ENCODE peak calls at places on chromosome 17, in nine cellular contexts. One of them, this sample, is unnamed.

GRCh38 chr17:80083136-80083661 is 18.2 kb upstream of the GAA start:
- DNase-seq in nucleus accumbens: no peak
- DNase-seq in amniotic stem cell: no peak
- DNase-seq in mammary epithelial cell: no peak
- DNase-seq in hypothalamus: no peak
- DNase-seq in stimulated activated CD8-positive, alpha-beta memory T cell treated with anti-CD3 and anti-CD28 coated beads, Interleukin-2, amount 100 ng/mL, for 1 hour: no peak
- DNase-seq in cardiac muscle cell: no peak
- DNase-seq in ELR: no peak
- DNase-seq in caudate nucleus: no peak
- DNase-seq in this sample: no peak

GRCh38 chr17:43384476-43384862 is 14.3 kb upstream of the ARL4D start:
- DNase-seq in nucleus accumbens: no peak
- DNase-seq in cardiac muscle cell: no peak
- DNase-seq in amniotic stem cell: no peak
- DNase-seq in hypothalamus: no peak
- DNase-seq in ELR: no peak
- DNase-seq in mammary epithelial cell: no peak
- DNase-seq in caudate nucleus: no peak
- DNase-seq in stimulated activated CD8-positive, alpha-beta memory T cell treated with anti-CD3 and anti-CD28 coated beads, Interleukin-2, amount 100 ng/mL, for 1 hour: no peak
- DNase-seq in this sample: no peak

GRCh38 chr17:78934681-78935418 is 9.7 kb upstream of the TIMP2 start:
- DNase-seq in nucleus accumbens: no peak
- DNase-seq in caudate nucleus: no peak
- DNase-seq in mammary epithelial cell: no peak
- DNase-seq in cardiac muscle cell: no peak
- DNase-seq in amniotic stem cell: no peak
- DNase-seq in hypothalamus: no peak
- DNase-seq in stimulated activated CD8-positive, alpha-beta memory T cell treated with anti-CD3 and anti-CD28 coated beads, Interleukin-2, amount 100 ng/mL, for 1 hour: no peak
- DNase-seq in ELR: peak; percentile 40
- DNase-seq in this sample: no peak

GRCh38 chr17:61997649-61998048 is 67.4 kb downstream of the MED13 start:
- DNase-seq in nucleus accumbens: no peak
- DNase-seq in hypothalamus: no peak
- DNase-seq in ELR: peak; percentile 37
- DNase-seq in mammary epithelial cell: peak; percentile 55
- DNase-seq in caudate nucleus: no peak
- DNase-seq in stimulated activated CD8-positive, alpha-beta memory T cell treated with anti-CD3 and anti-CD28 coated beads, Interleukin-2, amount 100 ng/mL, for 1 hour: no peak
- DNase-seq in cardiac muscle cell: peak; percentile 27
- DNase-seq in amniotic stem cell: peak; percentile 10
- DNase-seq in this sample: no peak

GRCh38 chr17:63698886-63699637 is 863 bp downstream of the LIMD2 start:
- DNase-seq in amniotic stem cell: no peak
- DNase-seq in caudate nucleus: no peak
- DNase-seq in ELR: peak; percentile 42
- DNase-seq in hypothalamus: peak; percentile 27
- DNase-seq in stimulated activated CD8-positive, alpha-beta memory T cell treated with anti-CD3 and anti-CD28 coated beads, Interleukin-2, amount 100 ng/mL, for 1 hour: peak; percentile 77
- DNase-seq in nucleus accumbens: no peak
- DNase-seq in cardiac muscle cell: peak; percentile 69
- DNase-seq in mammary epithelial cell: no peak
- DNase-seq in this sample: peak; percentile 83

GRCh38 chr17:81481815-81482505 is 30.6 kb downstream of the ACTG1 start:
- DNase-seq in amniotic stem cell: no peak
- DNase-seq in ELR: no peak
- DNase-seq in hypothalamus: no peak
- DNase-seq in nucleus accumbens: no peak
- DNase-seq in caudate nucleus: no peak
- DNase-seq in stimulated activated CD8-positive, alpha-beta memory T cell treated with anti-CD3 and anti-CD28 coated beads, Interleukin-2, amount 100 ng/mL, for 1 hour: no peak
- DNase-seq in mammary epithelial cell: no peak
- DNase-seq in cardiac muscle cell: no peak
- DNase-seq in this sample: no peak

GRCh38 chr17:43839670-43840101 is 6.7 kb upstream of the MPP3 start:
- DNase-seq in cardiac muscle cell: no peak
- DNase-seq in mammary epithelial cell: peak; percentile 57
- DNase-seq in amniotic stem cell: no peak
- DNase-seq in nucleus accumbens: no peak
- DNase-seq in stimulated activated CD8-positive, alpha-beta memory T cell treated with anti-CD3 and anti-CD28 coated beads, Interleukin-2, amount 100 ng/mL, for 1 hour: no peak
- DNase-seq in hypothalamus: no peak
- DNase-seq in caudate nucleus: no peak
- DNase-seq in ELR: no peak
- DNase-seq in this sample: no peak

GRCh38 chr17:36641877-36642845 is 40.8 kb downstream of the MRM1 start:
- DNase-seq in mammary epithelial cell: no peak
- DNase-seq in stimulated activated CD8-positive, alpha-beta memory T cell treated with anti-CD3 and anti-CD28 coated beads, Interleukin-2, amount 100 ng/mL, for 1 hour: no peak
- DNase-seq in ELR: no peak
- DNase-seq in caudate nucleus: no peak
- DNase-seq in hypothalamus: no peak
- DNase-seq in amniotic stem cell: no peak
- DNase-seq in cardiac muscle cell: no peak
- DNase-seq in nucleus accumbens: no peak
- DNase-seq in this sample: no peak

GRCh38 chr17:65756760-65757159 is 195.3 kb upstream of the AXIN2 start:
- DNase-seq in hypothalamus: no peak
- DNase-seq in cardiac muscle cell: no peak
- DNase-seq in caudate nucleus: no peak
- DNase-seq in nucleus accumbens: no peak
- DNase-seq in stimulated activated CD8-positive, alpha-beta memory T cell treated with anti-CD3 and anti-CD28 coated beads, Interleukin-2, amount 100 ng/mL, for 1 hour: no peak
- DNase-seq in mammary epithelial cell: no peak
- DNase-seq in amniotic stem cell: no peak
- DNase-seq in ELR: no peak
- DNase-seq in this sample: no peak

GRCh38 chr17:70420876-70421445 is 251.6 kb downstream of the KCNJ2 start:
- DNase-seq in hypothalamus: no peak
- DNase-seq in ELR: no peak
- DNase-seq in stimulated activated CD8-positive, alpha-beta memory T cell treated with anti-CD3 and anti-CD28 coated beads, Interleukin-2, amount 100 ng/mL, for 1 hour: no peak
- DNase-seq in cardiac muscle cell: no peak
- DNase-seq in amniotic stem cell: no peak
- DNase-seq in nucleus accumbens: no peak
- DNase-seq in mammary epithelial cell: no peak
- DNase-seq in caudate nucleus: no peak
- DNase-seq in this sample: no peak

GRCh38 chr17:46766493-46767491 is 51.7 kb downstream of the WNT3 start:
- DNase-seq in caudate nucleus: no peak
- DNase-seq in ELR: no peak
- DNase-seq in nucleus accumbens: no peak
- DNase-seq in stimulated activated CD8-positive, alpha-beta memory T cell treated with anti-CD3 and anti-CD28 coated beads, Interleukin-2, amount 100 ng/mL, for 1 hour: no peak
- DNase-seq in mammary epithelial cell: no peak
- DNase-seq in amniotic stem cell: no peak
- DNase-seq in hypothalamus: no peak
- DNase-seq in cardiac muscle cell: no peak
- DNase-seq in this sample: no peak

GRCh38 chr17:2084129-2084765 is 29.3 kb downstream of the HIC1 start:
- DNase-seq in nucleus accumbens: no peak
- DNase-seq in amniotic stem cell: no peak
- DNase-seq in stimulated activated CD8-positive, alpha-beta memory T cell treated with anti-CD3 and anti-CD28 coated beads, Interleukin-2, amount 100 ng/mL, for 1 hour: no peak
- DNase-seq in mammary epithelial cell: peak; percentile 36
- DNase-seq in cardiac muscle cell: peak; percentile 48
- DNase-seq in caudate nucleus: no peak
- DNase-seq in ELR: peak; percentile 92
- DNase-seq in hypothalamus: no peak
- DNase-seq in this sample: no peak

GRCh38 chr17:57861000-57861736 is 11.3 kb upstream of the MRPS23 start:
- DNase-seq in amniotic stem cell: no peak
- DNase-seq in stimulated activated CD8-positive, alpha-beta memory T cell treated with anti-CD3 and anti-CD28 coated beads, Interleukin-2, amount 100 ng/mL, for 1 hour: peak; percentile 13
- DNase-seq in mammary epithelial cell: no peak
- DNase-seq in caudate nucleus: no peak
- DNase-seq in nucleus accumbens: no peak
- DNase-seq in cardiac muscle cell: no peak
- DNase-seq in ELR: peak; percentile 46
- DNase-seq in hypothalamus: no peak
- DNase-seq in this sample: no peak

GRCh38 chr17:74527756-74528155 is 3.5 kb downstream of the CD300LB start:
- DNase-seq in nucleus accumbens: no peak
- DNase-seq in hypothalamus: no peak
- DNase-seq in ELR: no peak
- DNase-seq in amniotic stem cell: no peak
- DNase-seq in cardiac muscle cell: no peak
- DNase-seq in stimulated activated CD8-positive, alpha-beta memory T cell treated with anti-CD3 and anti-CD28 coated beads, Interleukin-2, amount 100 ng/mL, for 1 hour: no peak
- DNase-seq in caudate nucleus: no peak
- DNase-seq in mammary epithelial cell: no peak
- DNase-seq in this sample: peak; percentile 9

GRCh38 chr17:40705567-40705966 is 2.0 kb upstream of the KRT24 start:
- DNase-seq in caudate nucleus: no peak
- DNase-seq in stimulated activated CD8-positive, alpha-beta memory T cell treated with anti-CD3 and anti-CD28 coated beads, Interleukin-2, amount 100 ng/mL, for 1 hour: no peak
- DNase-seq in amniotic stem cell: no peak
- DNase-seq in mammary epithelial cell: peak; percentile 24
- DNase-seq in nucleus accumbens: no peak
- DNase-seq in hypothalamus: no peak
- DNase-seq in ELR: no peak
- DNase-seq in cardiac muscle cell: no peak
- DNase-seq in this sample: no peak

GRCh38 chr17:20092292-20092867 is 83.2 kb downstream of the SPECC1 start:
- DNase-seq in mammary epithelial cell: no peak
- DNase-seq in cardiac muscle cell: no peak
- DNase-seq in nucleus accumbens: no peak
- DNase-seq in hypothalamus: no peak
- DNase-seq in ELR: no peak
- DNase-seq in caudate nucleus: no peak
- DNase-seq in stimulated activated CD8-positive, alpha-beta memory T cell treated with anti-CD3 and anti-CD28 coated beads, Interleukin-2, amount 100 ng/mL, for 1 hour: no peak
- DNase-seq in amniotic stem cell: no peak
- DNase-seq in this sample: no peak

GRCh38 chr17:77354420-77354720 is 213.6 kb downstream of the SEC14L1 start:
- DNase-seq in mammary epithelial cell: no peak
- DNase-seq in amniotic stem cell: no peak
- DNase-seq in stimulated activated CD8-positive, alpha-beta memory T cell treated with anti-CD3 and anti-CD28 coated beads, Interleukin-2, amount 100 ng/mL, for 1 hour: no peak
- DNase-seq in cardiac muscle cell: no peak
- DNase-seq in nucleus accumbens: no peak
- DNase-seq in caudate nucleus: no peak
- DNase-seq in ELR: no peak
- DNase-seq in hypothalamus: no peak
- DNase-seq in this sample: no peak

GRCh38 chr17:12877953-12878669 is 88.8 kb downstream of the ARHGAP44 start:
- DNase-seq in hypothalamus: no peak
- DNase-seq in nucleus accumbens: no peak
- DNase-seq in caudate nucleus: no peak
- DNase-seq in ELR: no peak
- DNase-seq in stimulated activated CD8-positive, alpha-beta memory T cell treated with anti-CD3 and anti-CD28 coated beads, Interleukin-2, amount 100 ng/mL, for 1 hour: no peak
- DNase-seq in cardiac muscle cell: no peak
- DNase-seq in amniotic stem cell: no peak
- DNase-seq in mammary epithelial cell: no peak
- DNase-seq in this sample: no peak

GRCh38 chr17:57356722-57357391 is 100.5 kb downstream of the MSI2 start:
- DNase-seq in ELR: no peak
- DNase-seq in caudate nucleus: peak; percentile 49
- DNase-seq in stimulated activated CD8-positive, alpha-beta memory T cell treated with anti-CD3 and anti-CD28 coated beads, Interleukin-2, amount 100 ng/mL, for 1 hour: no peak
- DNase-seq in hypothalamus: peak; percentile 75
- DNase-seq in nucleus accumbens: peak; percentile 53
- DNase-seq in cardiac muscle cell: no peak
- DNase-seq in amniotic stem cell: no peak
- DNase-seq in mammary epithelial cell: no peak
- DNase-seq in this sample: no peak

GRCh38 chr17:76432004-76432403 is 20.9 kb downstream of the UBE2O start:
- DNase-seq in cardiac muscle cell: peak; percentile 21
- DNase-seq in mammary epithelial cell: no peak
- DNase-seq in nucleus accumbens: no peak
- DNase-seq in amniotic stem cell: no peak
- DNase-seq in ELR: no peak
- DNase-seq in caudate nucleus: no peak
- DNase-seq in stimulated activated CD8-positive, alpha-beta memory T cell treated with anti-CD3 and anti-CD28 coated beads, Interleukin-2, amount 100 ng/mL, for 1 hour: no peak
- DNase-seq in hypothalamus: no peak
- DNase-seq in this sample: no peak

GRCh38 chr17:82863941-82864720 is 24.3 kb upstream of the ZNF750 start:
- DNase-seq in ELR: peak; percentile 92
- DNase-seq in stimulated activated CD8-positive, alpha-beta memory T cell treated with anti-CD3 and anti-CD28 coated beads, Interleukin-2, amount 100 ng/mL, for 1 hour: peak; percentile 74
- DNase-seq in amniotic stem cell: peak; percentile 12
- DNase-seq in mammary epithelial cell: peak; percentile 57
- DNase-seq in nucleus accumbens: no peak
- DNase-seq in cardiac muscle cell: peak; percentile 73
- DNase-seq in caudate nucleus: no peak
- DNase-seq in hypothalamus: no peak
- DNase-seq in this sample: no peak

GRCh38 chr17:82276951-82277350 is 3.5 kb upstream of the CSNK1D start:
- DNase-seq in nucleus accumbens: no peak
- DNase-seq in caudate nucleus: no peak
- DNase-seq in hypothalamus: no peak
- DNase-seq in stimulated activated CD8-positive, alpha-beta memory T cell treated with anti-CD3 and anti-CD28 coated beads, Interleukin-2, amount 100 ng/mL, for 1 hour: no peak
- DNase-seq in cardiac muscle cell: no peak
- DNase-seq in mammary epithelial cell: no peak
- DNase-seq in ELR: no peak
- DNase-seq in amniotic stem cell: no peak
- DNase-seq in this sample: no peak

GRCh38 chr17:79836952-79837887 is 2.0 kb downstream of the CBX4 start:
- DNase-seq in ELR: peak; percentile 42
- DNase-seq in hypothalamus: peak; percentile 30
- DNase-seq in amniotic stem cell: no peak
- DNase-seq in cardiac muscle cell: peak; percentile 88
- DNase-seq in stimulated activated CD8-positive, alpha-beta memory T cell treated with anti-CD3 and anti-CD28 coated beads, Interleukin-2, amount 100 ng/mL, for 1 hour: no peak
- DNase-seq in mammary epithelial cell: peak; percentile 88
- DNase-seq in nucleus accumbens: peak; percentile 27
- DNase-seq in caudate nucleus: no peak
- DNase-seq in this sample: no peak

GRCh38 chr17:63571632-63572310 is 21.5 kb downstream of the DCAF7 start:
- DNase-seq in amniotic stem cell: peak; percentile 15
- DNase-seq in nucleus accumbens: no peak
- DNase-seq in hypothalamus: no peak
- DNase-seq in stimulated activated CD8-positive, alpha-beta memory T cell treated with anti-CD3 and anti-CD28 coated beads, Interleukin-2, amount 100 ng/mL, for 1 hour: no peak
- DNase-seq in ELR: peak; percentile 88
- DNase-seq in mammary epithelial cell: peak; percentile 81
- DNase-seq in caudate nucleus: no peak
- DNase-seq in cardiac muscle cell: peak; percentile 60
- DNase-seq in this sample: no peak

GRCh38 chr17:4846635-4847390 is 13.7 kb downstream of the MINK1 start:
- DNase-seq in mammary epithelial cell: no peak
- DNase-seq in caudate nucleus: no peak
- DNase-seq in nucleus accumbens: no peak
- DNase-seq in stimulated activated CD8-positive, alpha-beta memory T cell treated with anti-CD3 and anti-CD28 coated beads, Interleukin-2, amount 100 ng/mL, for 1 hour: no peak
- DNase-seq in hypothalamus: no peak
- DNase-seq in amniotic stem cell: no peak
- DNase-seq in ELR: no peak
- DNase-seq in cardiac muscle cell: no peak
- DNase-seq in this sample: no peak

GRCh38 chr17:79956853-79957252 is 78.8 kb downstream of the TBC1D16 start:
- DNase-seq in amniotic stem cell: no peak
- DNase-seq in hypothalamus: no peak
- DNase-seq in caudate nucleus: no peak
- DNase-seq in ELR: no peak
- DNase-seq in cardiac muscle cell: no peak
- DNase-seq in mammary epithelial cell: no peak
- DNase-seq in nucleus accumbens: no peak
- DNase-seq in stimulated activated CD8-positive, alpha-beta memory T cell treated with anti-CD3 and anti-CD28 coated beads, Interleukin-2, amount 100 ng/mL, for 1 hour: no peak
- DNase-seq in this sample: peak; percentile 68

GRCh38 chr17:81248649-81249048 is 9.5 kb downstream of the NDUFAF8 start:
- DNase-seq in stimulated activated CD8-positive, alpha-beta memory T cell treated with anti-CD3 and anti-CD28 coated beads, Interleukin-2, amount 100 ng/mL, for 1 hour: no peak
- DNase-seq in mammary epithelial cell: no peak
- DNase-seq in amniotic stem cell: no peak
- DNase-seq in ELR: no peak
- DNase-seq in nucleus accumbens: no peak
- DNase-seq in hypothalamus: no peak
- DNase-seq in cardiac muscle cell: no peak
- DNase-seq in caudate nucleus: no peak
- DNase-seq in this sample: no peak

GRCh38 chr17:51189162-51189561 is 23.0 kb downstream of the NME2 start:
- DNase-seq in amniotic stem cell: no peak
- DNase-seq in caudate nucleus: no peak
- DNase-seq in nucleus accumbens: no peak
- DNase-seq in hypothalamus: no peak
- DNase-seq in mammary epithelial cell: no peak
- DNase-seq in cardiac muscle cell: no peak
- DNase-seq in ELR: no peak
- DNase-seq in stimulated activated CD8-positive, alpha-beta memory T cell treated with anti-CD3 and anti-CD28 coated beads, Interleukin-2, amount 100 ng/mL, for 1 hour: no peak
- DNase-seq in this sample: no peak

GRCh38 chr17:10628756-10629155 is 28.4 kb downstream of the MYH3 start:
- DNase-seq in ELR: peak; percentile 18
- DNase-seq in hypothalamus: no peak
- DNase-seq in stimulated activated CD8-positive, alpha-beta memory T cell treated with anti-CD3 and anti-CD28 coated beads, Interleukin-2, amount 100 ng/mL, for 1 hour: no peak
- DNase-seq in cardiac muscle cell: no peak
- DNase-seq in caudate nucleus: no peak
- DNase-seq in amniotic stem cell: no peak
- DNase-seq in nucleus accumbens: no peak
- DNase-seq in mammary epithelial cell: no peak
- DNase-seq in this sample: no peak